ENCODE peak calls at places on chromosomes 4 and X, in ten cellular contexts. M is activated CD4-positive, alpha-beta T cell treated with anti-CD3 and anti-CD28 coated beads, Interleukin-2, amount 10 ng/mL, durations not matched to agents 7 days and 5 days; C is T-helper 1 cell; T is fibroblast of mammary gland; F is T follicular helper cell; Y is sigmoid colon; H is HL-60; S is fibroblast of the aortic adventitia; R is GM13977; O is LoVo. G is an unnamed sample.

GRCh38 chr4:157265281-157265680 is 44.8 kb downstream of the GRIA2 start:
- DNase-seq in M (no peak), C (no peak), T (peak; percentile 53), F (no peak), Y (no peak), H (no peak), S (no peak), R (no peak), O (no peak), G (no peak)

GRCh38 chr4:183855651-183856190 is 49.4 kb upstream of the STOX2 start:
- DNase-seq in M (no peak), C (no peak), T (no peak), F (no peak), Y (no peak), H (no peak), S (no peak), R (no peak), O (no peak), G (no peak)

GRCh38 chrX:56728321-56728720 is 722 bp upstream of the NBDY start:
- DNase-seq in M (no peak), C (no peak), T (peak; percentile 18), F (no peak), Y (no peak), H (no peak), S (peak; percentile 30), R (no peak), O (no peak), G (no peak)

GRCh38 chr4:8847331-8847730 is 24.3 kb downstream of the HMX1 start:
- DNase-seq in M (no peak), C (no peak), T (no peak), F (no peak), Y (peak; percentile 25), H (no peak), S (no peak), R (no peak), O (no peak), G (peak; percentile 42)

GRCh38 chrX:70134116-70134477 is 850 bp downstream of the IGBP1 start:
- DNase-seq in M (no peak), C (no peak), T (peak; percentile 9), F (no peak), Y (no peak), H (no peak), S (peak; percentile 18), R (no peak), O (peak; percentile 25), G (no peak)

GRCh38 chr4:110195561-110196205 is 2.7 kb downstream of the ELOVL6 start:
- DNase-seq in M (peak; percentile 9), C (peak; percentile 1), T (peak; percentile 24), F (no peak), Y (no peak), H (no peak), S (peak; percentile 25), R (peak; percentile 34), O (no peak), G (no peak)

GRCh38 chr4:25937801-25938200 is 23.8 kb downstream of the SMIM20 start:
- DNase-seq in M (no peak), C (no peak), T (peak; percentile 64), F (no peak), Y (no peak), H (no peak), S (peak; percentile 90), R (no peak), O (no peak), G (no peak)

GRCh38 chrX:14015941-14016340 is 13.8 kb downstream of the GEMIN8 start:
- DNase-seq in M (no peak), C (no peak), T (peak; percentile 77), F (no peak), Y (no peak), H (no peak), S (peak; percentile 9), R (no peak), O (no peak), G (no peak)

G was measured in RWPE2.